ENCODE peak calls at places on chromosomes 12 and 14, in ten cellular contexts. One of them, this sample, is unnamed.

GRCh38 chr14:48275301-48275700 is 599.9 kb upstream of the MDGA2 start:
- DNase-seq in CD4-positive, alpha-beta T cell: no peak
- DNase-seq in effector CD4-positive, alpha-beta T cell: no peak
- DNase-seq in RCC 7860: no peak
- DNase-seq in dorsolateral prefrontal cortex: no peak
- DNase-seq in IMR-90: no peak
- DNase-seq in esophagus squamous epithelium: no peak
- DNase-seq in endothelial cell of umbilical vein: no peak
- DNase-seq in mesendoderm: peak
- DNase-seq in omental fat pad: no peak
- DNase-seq in this sample: no peak

GRCh38 chr14:58639842-58640484 is 2.2 kb downstream of the DACT1 start:
- DNase-seq in omental fat pad: no peak
- DNase-seq in CD4-positive, alpha-beta T cell: no peak
- DNase-seq in IMR-90: peak
- DNase-seq in mesendoderm: peak
- DNase-seq in effector CD4-positive, alpha-beta T cell: no peak
- DNase-seq in endothelial cell of umbilical vein: peak
- DNase-seq in RCC 7860: peak
- DNase-seq in esophagus squamous epithelium: no peak
- DNase-seq in dorsolateral prefrontal cortex: no peak
- DNase-seq in this sample: peak

GRCh38 chr12:26011099-26011498 is 52.6 kb downstream of the RASSF8 start:
- DNase-seq in CD4-positive, alpha-beta T cell: no peak
- DNase-seq in IMR-90: peak
- DNase-seq in endothelial cell of umbilical vein: no peak
- DNase-seq in esophagus squamous epithelium: no peak
- DNase-seq in omental fat pad: no peak
- DNase-seq in effector CD4-positive, alpha-beta T cell: no peak
- DNase-seq in RCC 7860: no peak
- DNase-seq in mesendoderm: no peak
- DNase-seq in dorsolateral prefrontal cortex: no peak
- DNase-seq in this sample: no peak

GRCh38 chr12:60752589-60752988 is 1156.8 kb downstream of the SLC16A7 start:
- DNase-seq in endothelial cell of umbilical vein: no peak
- DNase-seq in mesendoderm: no peak
- DNase-seq in CD4-positive, alpha-beta T cell: no peak
- DNase-seq in esophagus squamous epithelium: no peak
- DNase-seq in dorsolateral prefrontal cortex: no peak
- DNase-seq in effector CD4-positive, alpha-beta T cell: no peak
- DNase-seq in RCC 7860: no peak
- DNase-seq in IMR-90: no peak
- DNase-seq in omental fat pad: no peak
- DNase-seq in this sample: no peak

GRCh38 chr14:75379246-75379929 is 48.4 kb upstream of the JDP2 start:
- DNase-seq in RCC 7860: no peak
- DNase-seq in effector CD4-positive, alpha-beta T cell: no peak
- DNase-seq in omental fat pad: no peak
- DNase-seq in endothelial cell of umbilical vein: no peak
- DNase-seq in IMR-90: no peak
- DNase-seq in esophagus squamous epithelium: no peak
- DNase-seq in dorsolateral prefrontal cortex: no peak
- DNase-seq in mesendoderm: no peak
- DNase-seq in CD4-positive, alpha-beta T cell: no peak
- DNase-seq in this sample: no peak

GRCh38 chr14:20461230-20462141 is at the start of gene PIP4P1:
- DNase-seq in omental fat pad: peak
- DNase-seq in RCC 7860: peak
- DNase-seq in dorsolateral prefrontal cortex: peak
- DNase-seq in endothelial cell of umbilical vein: peak
- DNase-seq in IMR-90: peak
- DNase-seq in esophagus squamous epithelium: peak
- DNase-seq in effector CD4-positive, alpha-beta T cell: peak
- DNase-seq in CD4-positive, alpha-beta T cell: peak
- DNase-seq in mesendoderm: peak
- DNase-seq in this sample: peak

GRCh38 chr12:44874981-44875416 is 1.1 kb downstream of the NELL2 start:
- DNase-seq in dorsolateral prefrontal cortex: no peak
- DNase-seq in RCC 7860: no peak
- DNase-seq in endothelial cell of umbilical vein: peak
- DNase-seq in IMR-90: no peak
- DNase-seq in mesendoderm: peak
- DNase-seq in omental fat pad: no peak
- DNase-seq in esophagus squamous epithelium: no peak
- DNase-seq in CD4-positive, alpha-beta T cell: no peak
- DNase-seq in effector CD4-positive, alpha-beta T cell: peak
- DNase-seq in this sample: peak

GRCh38 chr12:43758247-43758727 is 303 bp downstream of the PUS7L start:
- DNase-seq in dorsolateral prefrontal cortex: peak
- DNase-seq in omental fat pad: no peak
- DNase-seq in CD4-positive, alpha-beta T cell: no peak
- DNase-seq in mesendoderm: peak
- DNase-seq in endothelial cell of umbilical vein: no peak
- DNase-seq in esophagus squamous epithelium: no peak
- DNase-seq in effector CD4-positive, alpha-beta T cell: no peak
- DNase-seq in IMR-90: peak
- DNase-seq in RCC 7860: peak
- DNase-seq in this sample: no peak

GRCh38 chr14:95901014-95901413 is 24.4 kb downstream of the TUNAR start:
- DNase-seq in CD4-positive, alpha-beta T cell: no peak
- DNase-seq in endothelial cell of umbilical vein: no peak
- DNase-seq in esophagus squamous epithelium: no peak
- DNase-seq in mesendoderm: no peak
- DNase-seq in IMR-90: peak
- DNase-seq in dorsolateral prefrontal cortex: no peak
- DNase-seq in RCC 7860: no peak
- DNase-seq in effector CD4-positive, alpha-beta T cell: no peak
- DNase-seq in omental fat pad: no peak
- DNase-seq in this sample: no peak

GRCh38 chr14:36520601-36521525 is 831 bp upstream of the NKX2-1 start:
- DNase-seq in endothelial cell of umbilical vein: peak
- DNase-seq in mesendoderm: peak
- DNase-seq in RCC 7860: no peak
- DNase-seq in esophagus squamous epithelium: no peak
- DNase-seq in omental fat pad: no peak
- DNase-seq in effector CD4-positive, alpha-beta T cell: no peak
- DNase-seq in IMR-90: peak
- DNase-seq in CD4-positive, alpha-beta T cell: no peak
- DNase-seq in dorsolateral prefrontal cortex: no peak
- DNase-seq in this sample: no peak

GRCh38 chr14:89221109-89221508 is 195.9 kb downstream of the FOXN3 start:
- DNase-seq in effector CD4-positive, alpha-beta T cell: no peak
- DNase-seq in endothelial cell of umbilical vein: peak
- DNase-seq in IMR-90: peak
- DNase-seq in mesendoderm: no peak
- DNase-seq in RCC 7860: no peak
- DNase-seq in CD4-positive, alpha-beta T cell: no peak
- DNase-seq in esophagus squamous epithelium: no peak
- DNase-seq in dorsolateral prefrontal cortex: no peak
- DNase-seq in omental fat pad: no peak
- DNase-seq in this sample: no peak

GRCh38 chr12:57764662-57765002 is 2.2 kb downstream of the CYP27B1 start:
- DNase-seq in dorsolateral prefrontal cortex: no peak
- DNase-seq in esophagus squamous epithelium: no peak
- DNase-seq in effector CD4-positive, alpha-beta T cell: no peak
- DNase-seq in endothelial cell of umbilical vein: no peak
- DNase-seq in mesendoderm: no peak
- DNase-seq in omental fat pad: no peak
- DNase-seq in IMR-90: no peak
- DNase-seq in CD4-positive, alpha-beta T cell: no peak
- DNase-seq in RCC 7860: no peak
- DNase-seq in this sample: no peak

GRCh38 chr12:28497889-28498411 is 307.7 kb downstream of the CCDC91 start:
- DNase-seq in effector CD4-positive, alpha-beta T cell: no peak
- DNase-seq in endothelial cell of umbilical vein: peak
- DNase-seq in CD4-positive, alpha-beta T cell: no peak
- DNase-seq in RCC 7860: no peak
- DNase-seq in esophagus squamous epithelium: no peak
- DNase-seq in IMR-90: peak
- DNase-seq in mesendoderm: no peak
- DNase-seq in omental fat pad: no peak
- DNase-seq in dorsolateral prefrontal cortex: no peak
- DNase-seq in this sample: peak

GRCh38 chr14:59964251-59965007 is 44.5 kb downstream of the LRRC9 start:
- DNase-seq in endothelial cell of umbilical vein: no peak
- DNase-seq in omental fat pad: no peak
- DNase-seq in mesendoderm: peak
- DNase-seq in esophagus squamous epithelium: no peak
- DNase-seq in RCC 7860: no peak
- DNase-seq in CD4-positive, alpha-beta T cell: no peak
- DNase-seq in dorsolateral prefrontal cortex: no peak
- DNase-seq in effector CD4-positive, alpha-beta T cell: no peak
- DNase-seq in IMR-90: peak
- DNase-seq in this sample: peak

GRCh38 chr14:88305923-88306322 is 17.1 kb downstream of the KCNK10 start:
- DNase-seq in mesendoderm: no peak
- DNase-seq in omental fat pad: no peak
- DNase-seq in effector CD4-positive, alpha-beta T cell: no peak
- DNase-seq in IMR-90: no peak
- DNase-seq in CD4-positive, alpha-beta T cell: no peak
- DNase-seq in esophagus squamous epithelium: no peak
- DNase-seq in dorsolateral prefrontal cortex: no peak
- DNase-seq in RCC 7860: no peak
- DNase-seq in endothelial cell of umbilical vein: no peak
- DNase-seq in this sample: no peak

GRCh38 chr14:100283984-100284881 is 22.0 kb downstream of the SLC25A29 start:
- DNase-seq in omental fat pad: no peak
- DNase-seq in esophagus squamous epithelium: no peak
- DNase-seq in endothelial cell of umbilical vein: no peak
- DNase-seq in IMR-90: no peak
- DNase-seq in effector CD4-positive, alpha-beta T cell: no peak
- DNase-seq in dorsolateral prefrontal cortex: no peak
- DNase-seq in CD4-positive, alpha-beta T cell: no peak
- DNase-seq in RCC 7860: no peak
- DNase-seq in mesendoderm: peak
- DNase-seq in this sample: no peak

GRCh38 chr14:46920542-46920941 is 269.0 kb upstream of the RPL10L start:
- DNase-seq in esophagus squamous epithelium: no peak
- DNase-seq in dorsolateral prefrontal cortex: no peak
- DNase-seq in CD4-positive, alpha-beta T cell: no peak
- DNase-seq in IMR-90: no peak
- DNase-seq in endothelial cell of umbilical vein: no peak
- DNase-seq in mesendoderm: no peak
- DNase-seq in RCC 7860: no peak
- DNase-seq in effector CD4-positive, alpha-beta T cell: no peak
- DNase-seq in omental fat pad: no peak
- DNase-seq in this sample: no peak

GRCh38 chr12:90390947-90391346 is 564.0 kb downstream of the CCER1 start:
- DNase-seq in omental fat pad: no peak
- DNase-seq in IMR-90: no peak
- DNase-seq in dorsolateral prefrontal cortex: no peak
- DNase-seq in RCC 7860: no peak
- DNase-seq in effector CD4-positive, alpha-beta T cell: no peak
- DNase-seq in mesendoderm: no peak
- DNase-seq in esophagus squamous epithelium: no peak
- DNase-seq in endothelial cell of umbilical vein: peak
- DNase-seq in CD4-positive, alpha-beta T cell: no peak
- DNase-seq in this sample: no peak

GRCh38 chr12:93173178-93173957 is 204.4 kb upstream of the NUDT4 start:
- DNase-seq in effector CD4-positive, alpha-beta T cell: no peak
- DNase-seq in omental fat pad: no peak
- DNase-seq in endothelial cell of umbilical vein: no peak
- DNase-seq in IMR-90: peak
- DNase-seq in dorsolateral prefrontal cortex: no peak
- DNase-seq in RCC 7860: no peak
- DNase-seq in mesendoderm: no peak
- DNase-seq in esophagus squamous epithelium: no peak
- DNase-seq in CD4-positive, alpha-beta T cell: no peak
- DNase-seq in this sample: no peak

GRCh38 chr12:96501139-96501741 is 11.9 kb downstream of the CFAP54 start:
- DNase-seq in esophagus squamous epithelium: peak
- DNase-seq in endothelial cell of umbilical vein: peak
- DNase-seq in omental fat pad: no peak
- DNase-seq in CD4-positive, alpha-beta T cell: no peak
- DNase-seq in RCC 7860: peak
- DNase-seq in mesendoderm: peak
- DNase-seq in IMR-90: peak
- DNase-seq in effector CD4-positive, alpha-beta T cell: no peak
- DNase-seq in dorsolateral prefrontal cortex: no peak
- DNase-seq in this sample: no peak

GRCh38 chr12:59393506-59393905 is 202.3 kb upstream of the SLC16A7 start:
- DNase-seq in CD4-positive, alpha-beta T cell: no peak
- DNase-seq in IMR-90: no peak
- DNase-seq in RCC 7860: no peak
- DNase-seq in endothelial cell of umbilical vein: no peak
- DNase-seq in dorsolateral prefrontal cortex: no peak
- DNase-seq in omental fat pad: no peak
- DNase-seq in mesendoderm: no peak
- DNase-seq in esophagus squamous epithelium: no peak
- DNase-seq in effector CD4-positive, alpha-beta T cell: no peak
- DNase-seq in this sample: no peak

GRCh38 chr12:16857456-16857923 is 251.5 kb upstream of the LMO3 start:
- DNase-seq in omental fat pad: no peak
- DNase-seq in mesendoderm: no peak
- DNase-seq in IMR-90: no peak
- DNase-seq in CD4-positive, alpha-beta T cell: no peak
- DNase-seq in dorsolateral prefrontal cortex: no peak
- DNase-seq in esophagus squamous epithelium: no peak
- DNase-seq in endothelial cell of umbilical vein: no peak
- DNase-seq in RCC 7860: no peak
- DNase-seq in effector CD4-positive, alpha-beta T cell: no peak
- DNase-seq in this sample: no peak

GRCh38 chr14:31265701-31266398 is 58.3 kb upstream of the HECTD1 start:
- DNase-seq in omental fat pad: no peak
- DNase-seq in endothelial cell of umbilical vein: no peak
- DNase-seq in mesendoderm: no peak
- DNase-seq in dorsolateral prefrontal cortex: no peak
- DNase-seq in RCC 7860: no peak
- DNase-seq in esophagus squamous epithelium: no peak
- DNase-seq in CD4-positive, alpha-beta T cell: no peak
- DNase-seq in IMR-90: peak
- DNase-seq in effector CD4-positive, alpha-beta T cell: no peak
- DNase-seq in this sample: no peak

GRCh38 chr14:104084251-104085002 is 1.1 kb upstream of the ASPG start:
- DNase-seq in IMR-90: no peak
- DNase-seq in RCC 7860: no peak
- DNase-seq in omental fat pad: no peak
- DNase-seq in mesendoderm: peak
- DNase-seq in CD4-positive, alpha-beta T cell: no peak
- DNase-seq in dorsolateral prefrontal cortex: peak
- DNase-seq in endothelial cell of umbilical vein: no peak
- DNase-seq in effector CD4-positive, alpha-beta T cell: no peak
- DNase-seq in esophagus squamous epithelium: no peak
- DNase-seq in this sample: no peak

GRCh38 chr14:55053500-55053899 is 2.1 kb downstream of the MAPK1IP1L start:
- DNase-seq in endothelial cell of umbilical vein: no peak
- DNase-seq in omental fat pad: no peak
- DNase-seq in effector CD4-positive, alpha-beta T cell: no peak
- DNase-seq in dorsolateral prefrontal cortex: no peak
- DNase-seq in CD4-positive, alpha-beta T cell: no peak
- DNase-seq in IMR-90: no peak
- DNase-seq in esophagus squamous epithelium: no peak
- DNase-seq in mesendoderm: no peak
- DNase-seq in RCC 7860: no peak
- DNase-seq in this sample: no peak

GRCh38 chr12:93005928-93006654 is 77.0 kb upstream of the EEA1 start:
- DNase-seq in omental fat pad: no peak
- DNase-seq in RCC 7860: no peak
- DNase-seq in esophagus squamous epithelium: no peak
- DNase-seq in CD4-positive, alpha-beta T cell: no peak
- DNase-seq in dorsolateral prefrontal cortex: no peak
- DNase-seq in mesendoderm: no peak
- DNase-seq in IMR-90: no peak
- DNase-seq in effector CD4-positive, alpha-beta T cell: no peak
- DNase-seq in endothelial cell of umbilical vein: no peak
- DNase-seq in this sample: no peak

GRCh38 chr14:74510955-74511354 is 17.4 kb downstream of the ISCA2 start:
- DNase-seq in dorsolateral prefrontal cortex: no peak
- DNase-seq in endothelial cell of umbilical vein: peak
- DNase-seq in RCC 7860: no peak
- DNase-seq in effector CD4-positive, alpha-beta T cell: no peak
- DNase-seq in mesendoderm: no peak
- DNase-seq in esophagus squamous epithelium: no peak
- DNase-seq in CD4-positive, alpha-beta T cell: no peak
- DNase-seq in IMR-90: peak
- DNase-seq in omental fat pad: no peak
- DNase-seq in this sample: no peak

GRCh38 chr14:60622920-60623263 is 26.4 kb downstream of the SIX1 start:
- DNase-seq in endothelial cell of umbilical vein: no peak
- DNase-seq in CD4-positive, alpha-beta T cell: no peak
- DNase-seq in IMR-90: peak
- DNase-seq in dorsolateral prefrontal cortex: no peak
- DNase-seq in effector CD4-positive, alpha-beta T cell: no peak
- DNase-seq in RCC 7860: no peak
- DNase-seq in esophagus squamous epithelium: no peak
- DNase-seq in omental fat pad: no peak
- DNase-seq in mesendoderm: no peak
- DNase-seq in this sample: no peak